ENCODE peak calls at places on chromosomes 2 and 18, in seven cellular contexts. Z is esophagus squamous epithelium, P is endothelial cell of umbilical vein, G is Peyer's patch, V is lower leg skin, O is A549, C is suprapubic skin. Q is an unnamed sample.

GRCh38 chr2:179856205-179856604 is 5.2 kb downstream of the ZNF385B start:
- DNase-seq in G (no peak), C (no peak), Z (no peak), P (no peak), O (no peak), V (no peak), Q (no peak)

GRCh38 chr2:233468047-233468745 is 98.4 kb downstream of the USP40 start:
- DNase-seq in C (peak; percentile 55), P (no peak), Z (no peak), G (peak; percentile 40), V (no peak), O (no peak), Q (no peak)

GRCh38 chr18:38174173-38174572 is 608.6 kb upstream of the CELF4 start:
- DNase-seq in P (no peak), G (no peak), C (no peak), Z (no peak), O (no peak), V (no peak), Q (no peak)

GRCh38 chr2:176491172-176491904 is 222.1 kb downstream of the MTX2 start:
- DNase-seq in G (no peak), P (no peak), C (peak; percentile 85), O (no peak), Z (peak; percentile 6), V (peak; percentile 91), Q (no peak)

GRCh38 chr2:219175928-219176817 is 552 bp downstream of the CNPPD1 start:
- DNase-seq in V (peak; percentile 90), C (peak; percentile 78), P (peak; percentile 62), O (peak; percentile 33), G (peak; percentile 73), Z (no peak), Q (peak; percentile 91)

GRCh38 chr2:105497094-105497493 is 98.2 kb upstream of the FHL2 start:
- DNase-seq in P (no peak), C (no peak), V (no peak), G (no peak), Z (no peak), O (no peak), Q (no peak)

GRCh38 chr2:12428324-12428723 is 288.4 kb upstream of the TRIB2 start:
- DNase-seq in O (no peak), G (no peak), Z (no peak), V (no peak), C (no peak), P (no peak), Q (no peak)

GRCh38 chr2:30300456-30301221 is 69.3 kb downstream of the LBH start:
- DNase-seq in O (peak; percentile 21), C (no peak), Z (no peak), P (no peak), V (no peak), G (no peak), Q (no peak)

GRCh38 chr18:55731594-55732042 is 143.6 kb upstream of the TCF4 start:
- DNase-seq in C (no peak), P (no peak), Z (no peak), V (no peak), O (no peak), G (no peak), Q (no peak)

GRCh38 chr2:153230977-153231376 is 247.6 kb downstream of the RPRM start:
- DNase-seq in P (no peak), V (no peak), Z (no peak), C (no peak), O (no peak), G (no peak), Q (no peak)

GRCh38 chr18:41569867-41570266 is 385.2 kb upstream of the PIK3C3 start:
- DNase-seq in Z (no peak), P (no peak), O (no peak), C (no peak), G (no peak), V (no peak), Q (no peak)

GRCh38 chr2:229952256-229952835 is 30.0 kb downstream of the FBXO36 start:
- DNase-seq in P (no peak), G (no peak), C (no peak), O (no peak), V (no peak), Z (no peak), Q (no peak)
- TF ChIP-seq POLR2A in P (no peak), G (no peak), C (no peak), O (no peak), V (no peak), Z (no peak), Q (no peak)

DNA sequence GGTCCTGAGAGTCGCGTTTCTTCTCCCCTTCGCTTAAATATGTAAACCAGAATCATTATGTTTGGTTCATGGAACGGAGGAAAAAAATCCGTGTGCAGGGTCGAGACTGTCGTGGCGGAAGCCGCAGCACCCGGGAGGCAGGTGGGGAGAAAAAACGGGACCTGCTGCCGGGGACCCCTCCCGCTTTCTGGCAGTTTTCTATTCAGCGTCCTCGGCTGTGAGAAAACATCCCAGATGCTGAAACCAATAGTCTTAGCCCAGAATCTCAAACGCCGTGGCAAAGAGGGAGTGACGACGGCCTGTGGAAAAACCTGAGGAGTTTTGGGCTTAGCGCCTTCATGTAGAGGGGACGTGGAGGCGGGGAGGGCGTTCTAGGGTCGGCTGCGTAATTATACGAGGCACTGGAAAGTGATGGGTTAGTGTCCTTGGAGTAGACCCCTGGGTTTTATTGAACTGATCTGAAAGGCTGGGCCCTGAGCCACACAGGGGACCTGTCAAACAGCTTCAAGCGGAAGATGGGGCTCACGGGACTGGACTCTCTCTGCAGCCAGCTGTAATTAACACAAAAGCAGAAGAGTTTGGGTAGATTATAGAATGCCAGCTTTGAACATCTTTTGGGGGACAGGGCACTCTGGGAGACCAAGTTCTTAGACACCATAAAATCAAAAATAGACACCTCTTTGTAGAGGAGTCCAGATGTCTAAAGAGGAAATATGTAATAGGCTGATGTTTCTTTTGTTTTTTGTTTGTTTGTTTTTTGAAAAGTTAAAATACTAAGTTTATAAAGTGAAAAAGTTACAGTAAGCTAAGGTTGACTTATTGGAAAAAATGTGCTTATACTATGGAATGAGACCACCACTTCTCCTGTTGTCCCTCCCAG is 834 bp upstream of the BUB1 start:
- DNase-seq in O (peak; percentile 21), V (peak; percentile 86), C (peak; percentile 63), Z (no peak), P (peak; percentile 50), G (peak; percentile 57), Q (peak; percentile 90)
- TF ChIP-seq POLR2A in O (no peak), V (no peak), C (no peak), Z (no peak), P (no peak), G (no peak), Q (no peak)

DNA sequence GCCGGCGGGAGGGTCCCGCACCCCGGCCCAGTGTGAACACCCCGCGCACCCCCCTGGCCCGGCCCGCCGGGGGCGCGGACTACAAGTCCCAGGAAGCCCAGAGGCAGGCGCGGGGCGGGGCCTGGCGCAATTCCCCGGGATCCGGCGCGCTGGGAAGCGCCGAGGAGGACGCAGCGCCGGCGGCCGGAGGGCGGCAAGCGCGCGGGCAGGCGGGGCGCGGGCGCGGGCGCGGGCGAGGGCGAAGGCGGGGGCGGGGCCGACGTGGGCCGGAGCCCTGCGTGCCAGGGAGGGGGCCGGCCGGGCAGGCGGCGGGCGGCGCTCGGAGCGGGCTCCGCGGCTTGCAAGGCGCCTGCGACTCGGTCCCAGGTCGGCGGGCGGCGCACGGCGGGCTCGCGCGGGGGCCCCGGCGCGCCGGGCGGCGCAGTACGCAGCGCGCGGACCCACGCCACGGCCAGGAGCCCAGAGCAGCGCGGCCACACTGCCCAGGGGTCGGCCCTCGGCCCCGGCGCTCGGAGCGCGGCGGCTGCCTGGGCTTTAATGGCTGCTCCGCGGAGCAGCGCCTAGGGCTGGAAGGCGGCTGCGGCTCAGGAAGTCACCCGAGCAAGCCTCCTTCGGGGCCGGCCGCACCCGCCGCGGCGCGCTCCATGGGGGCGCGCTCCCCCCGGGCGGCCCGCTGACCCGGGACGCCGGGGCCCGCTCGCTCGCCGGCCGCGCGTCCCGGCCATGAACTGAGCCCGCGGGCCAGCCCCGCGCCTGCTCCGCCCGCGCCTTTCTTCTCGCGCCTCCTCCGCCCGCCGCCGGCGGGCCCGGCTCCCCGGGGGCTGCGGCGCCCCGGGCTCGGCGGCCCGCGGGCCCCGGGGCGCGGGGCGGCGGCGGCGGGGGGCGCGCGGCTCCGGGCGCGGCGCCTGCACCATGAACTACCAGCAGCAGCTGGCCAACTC is at the start of gene AGAP1:
- DNase-seq in V (peak; percentile 97), O (peak; percentile 70), P (peak; percentile 83), C (peak; percentile 93), G (peak; percentile 95), Z (no peak), Q (peak; percentile 94)
- TF ChIP-seq POLR2A in V (no peak), O (peak; percentile 64), P (peak; percentile 52), C (no peak), G (no peak), Z (no peak), Q (no peak)

GRCh38 chr2:240564571-240565266 is 3.6 kb upstream of the RNPEPL1 start:
- DNase-seq in V (peak; percentile 48), Z (no peak), P (no peak), G (peak; percentile 45), O (no peak), C (peak; percentile 41), Q (no peak)

GRCh38 chr2:240567137-240567871 is 980 bp upstream of the RNPEPL1 start:
- DNase-seq in O (no peak), G (peak; percentile 61), C (peak; percentile 76), V (peak; percentile 90), Z (no peak), P (peak; percentile 16), Q (no peak)

GRCh38 chr2:240566203-240567136 is 1.8 kb upstream of the RNPEPL1 start:
- DNase-seq in V (peak; percentile 99), C (peak; percentile 96), O (no peak), P (peak; percentile 79), G (peak; percentile 97), Z (peak; percentile 81), Q (peak; percentile 97)

GRCh38 chr2:240564191-240564570 is 4.0 kb downstream of the DUSP28 start:
- DNase-seq in V (no peak), C (no peak), O (no peak), G (no peak), Z (no peak), P (no peak), Q (no peak)

DNA sequence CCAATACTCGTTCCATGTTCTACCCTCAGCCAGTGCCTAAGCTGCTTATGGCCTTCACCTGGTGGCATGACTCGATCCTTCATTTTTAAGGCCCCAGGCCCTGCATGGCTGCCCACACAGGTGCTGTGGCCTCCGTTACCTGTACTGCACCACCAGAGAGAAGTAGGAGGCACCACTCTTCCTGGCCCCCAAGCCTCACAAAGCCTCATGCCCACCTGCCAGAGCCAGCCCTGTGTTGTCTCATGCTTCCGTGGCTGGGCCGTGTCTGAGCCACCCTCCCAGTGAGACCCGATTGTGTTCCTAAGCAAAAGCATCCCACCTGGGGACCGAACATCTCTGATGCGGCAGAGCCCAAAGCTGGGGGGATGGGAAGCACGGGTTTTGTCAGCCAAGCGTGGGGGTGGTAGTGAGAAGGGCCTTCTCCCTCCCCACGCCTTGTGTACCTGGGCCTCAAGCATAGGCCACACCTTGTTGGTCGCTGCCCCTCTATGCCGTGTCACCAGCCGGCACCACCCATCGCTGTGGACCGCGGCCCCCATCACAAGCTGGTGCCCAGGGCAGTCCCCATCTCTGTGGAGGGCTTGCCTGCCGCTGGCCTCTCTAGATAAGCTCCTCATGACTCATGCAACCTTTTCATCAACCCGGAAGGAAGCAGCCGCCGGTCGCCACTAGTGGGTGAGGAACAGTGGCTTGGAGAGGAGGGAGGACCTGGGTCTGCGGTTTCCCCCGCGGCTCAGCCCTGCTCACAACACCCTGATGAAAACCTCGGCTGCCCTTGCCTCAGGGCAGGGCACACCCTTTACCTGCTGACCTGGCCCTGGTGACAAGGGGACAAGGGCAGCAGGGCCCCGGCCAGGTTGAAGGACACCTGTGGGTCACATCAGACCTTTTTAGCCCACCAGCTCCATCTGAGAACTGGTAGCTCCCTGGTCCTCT is 2.7 kb upstream of the RNPEPL1 start:
- DNase-seq in P (peak; percentile 78), Z (peak; percentile 82), V (peak; percentile 96), O (peak; percentile 60), G (peak; percentile 89), C (peak; percentile 90), Q (no peak)
- TF ChIP-seq POLR2A in P (no peak), Z (no peak), V (no peak), O (peak; percentile 54), G (peak; percentile 70), C (no peak), Q (no peak)

GRCh38 chr18:76803814-76804213 is 18.5 kb upstream of the ZNF236 start:
- DNase-seq in G (no peak), O (peak; percentile 55), V (peak; percentile 90), C (no peak), P (peak; percentile 63), Z (no peak), Q (peak; percentile 94)
- TF ChIP-seq POLR2A in G (no peak), O (no peak), V (no peak), C (no peak), P (no peak), Z (no peak), Q (no peak)